ENCODE peak calls at places on chromosome 21, in five cellular contexts. One of them, this sample, is unnamed.

GRCh38 chr21:43600642-43601397 is 58.5 kb downstream of the HSF2BP start:
- DNase-seq in stomach: no peak
- DNase-seq in MM.1S: no peak
- DNase-seq in body of pancreas: no peak
- DNase-seq in effector memory CD4-positive, alpha-beta T cell: no peak
- DNase-seq in this sample: no peak

GRCh38 chr21:41349607-41350390 is 12.0 kb upstream of the MX2 start:
- DNase-seq in body of pancreas: no peak
- DNase-seq in MM.1S: no peak
- DNase-seq in stomach: no peak
- DNase-seq in effector memory CD4-positive, alpha-beta T cell: no peak
- DNase-seq in this sample: no peak

GRCh38 chr21:21436012-21436545 is 437.9 kb downstream of the NCAM2 start:
- DNase-seq in body of pancreas: no peak
- DNase-seq in MM.1S: no peak
- DNase-seq in stomach: no peak
- DNase-seq in effector memory CD4-positive, alpha-beta T cell: no peak
- DNase-seq in this sample: no peak

GRCh38 chr21:34580181-34580700 is 34.7 kb downstream of the RCAN1 start:
- DNase-seq in effector memory CD4-positive, alpha-beta T cell: no peak
- DNase-seq in body of pancreas: peak; percentile 56
- DNase-seq in stomach: peak; percentile 59
- DNase-seq in MM.1S: no peak
- DNase-seq in this sample: no peak

GRCh38 chr21:26026113-26026512 is 144.5 kb downstream of the APP start:
- DNase-seq in body of pancreas: no peak
- DNase-seq in MM.1S: no peak
- DNase-seq in effector memory CD4-positive, alpha-beta T cell: no peak
- DNase-seq in stomach: no peak
- DNase-seq in this sample: no peak

GRCh38 chr21:15058718-15059316 is 6.0 kb downstream of the NRIP1 start:
- DNase-seq in stomach: no peak
- DNase-seq in body of pancreas: no peak
- DNase-seq in effector memory CD4-positive, alpha-beta T cell: no peak
- DNase-seq in MM.1S: peak; percentile 5
- DNase-seq in this sample: no peak

GRCh38 chr21:23607782-23608181 is 1999.5 kb downstream of the MRPL39 start:
- DNase-seq in MM.1S: no peak
- DNase-seq in stomach: no peak
- DNase-seq in effector memory CD4-positive, alpha-beta T cell: no peak
- DNase-seq in body of pancreas: no peak
- DNase-seq in this sample: no peak

GRCh38 chr21:33011462-33011861 is 14.3 kb upstream of the OLIG2 start:
- DNase-seq in MM.1S: no peak
- DNase-seq in effector memory CD4-positive, alpha-beta T cell: no peak
- DNase-seq in body of pancreas: no peak
- DNase-seq in stomach: no peak
- DNase-seq in this sample: no peak

GRCh38 chr21:36255650-36256047 is 64.3 kb upstream of the MORC3 start:
- DNase-seq in body of pancreas: no peak
- DNase-seq in effector memory CD4-positive, alpha-beta T cell: no peak
- DNase-seq in stomach: no peak
- DNase-seq in MM.1S: peak; percentile 88
- DNase-seq in this sample: no peak

GRCh38 chr21:16420086-16420724 is 690.4 kb downstream of the USP25 start:
- DNase-seq in effector memory CD4-positive, alpha-beta T cell: no peak
- DNase-seq in stomach: peak; percentile 42
- DNase-seq in MM.1S: no peak
- DNase-seq in body of pancreas: peak; percentile 62
- DNase-seq in this sample: no peak

GRCh38 chr21:42406201-42406601 is 2.5 kb downstream of the UBASH3A start:
- DNase-seq in MM.1S: no peak
- DNase-seq in effector memory CD4-positive, alpha-beta T cell: no peak
- DNase-seq in body of pancreas: no peak
- DNase-seq in stomach: no peak
- DNase-seq in this sample: no peak

GRCh38 chr21:33817663-33818433 is 97.8 kb downstream of the ATP5PO start:
- DNase-seq in stomach: no peak
- DNase-seq in body of pancreas: no peak
- DNase-seq in effector memory CD4-positive, alpha-beta T cell: no peak
- DNase-seq in MM.1S: no peak
- DNase-seq in this sample: no peak

GRCh38 chr21:41537356-41537755 is 29.4 kb upstream of the TMPRSS2 start:
- DNase-seq in MM.1S: no peak
- DNase-seq in body of pancreas: no peak
- DNase-seq in effector memory CD4-positive, alpha-beta T cell: no peak
- DNase-seq in stomach: no peak
- DNase-seq in this sample: no peak

GRCh38 chr21:41477641-41478318 is 30.2 kb downstream of the TMPRSS2 start:
- DNase-seq in body of pancreas: peak; percentile 83
- DNase-seq in MM.1S: peak; percentile 92
- DNase-seq in stomach: peak; percentile 69
- DNase-seq in effector memory CD4-positive, alpha-beta T cell: no peak
- DNase-seq in this sample: no peak

GRCh38 chr21:41778974-41779600 is 12.2 kb upstream of the RIPK4 start:
- DNase-seq in stomach: peak; percentile 53
- DNase-seq in MM.1S: no peak
- DNase-seq in body of pancreas: peak; percentile 74
- DNase-seq in effector memory CD4-positive, alpha-beta T cell: no peak
- DNase-seq in this sample: no peak

GRCh38 chr21:45180289-45180599 is 105.9 kb downstream of the ADARB1 start:
- DNase-seq in effector memory CD4-positive, alpha-beta T cell: no peak
- DNase-seq in body of pancreas: no peak
- DNase-seq in stomach: no peak
- DNase-seq in MM.1S: no peak
- DNase-seq in this sample: no peak

GRCh38 chr21:43868461-43868860 is 3.4 kb downstream of the AGPAT3 start:
- DNase-seq in effector memory CD4-positive, alpha-beta T cell: no peak
- DNase-seq in stomach: peak; percentile 57
- DNase-seq in MM.1S: no peak
- DNase-seq in body of pancreas: peak; percentile 62
- DNase-seq in this sample: no peak

GRCh38 chr21:14901482-14901958 is 163.3 kb downstream of the NRIP1 start:
- DNase-seq in MM.1S: no peak
- DNase-seq in effector memory CD4-positive, alpha-beta T cell: no peak
- DNase-seq in stomach: no peak
- DNase-seq in body of pancreas: no peak
- DNase-seq in this sample: no peak

GRCh38 chr21:33206771-33207290 is 22.9 kb upstream of the IFNAR2 start:
- DNase-seq in MM.1S: no peak
- DNase-seq in body of pancreas: no peak
- DNase-seq in effector memory CD4-positive, alpha-beta T cell: no peak
- DNase-seq in stomach: no peak
- DNase-seq in this sample: no peak

GRCh38 chr21:25561668-25562641 is 45.3 kb downstream of the MRPL39 start:
- DNase-seq in body of pancreas: peak; percentile 58
- DNase-seq in effector memory CD4-positive, alpha-beta T cell: peak; percentile 61
- DNase-seq in stomach: peak; percentile 45
- DNase-seq in MM.1S: peak; percentile 39
- DNase-seq in this sample: peak; percentile 82

GRCh38 chr21:42040411-42041180 is 30.4 kb upstream of the ZBTB21 start:
- DNase-seq in effector memory CD4-positive, alpha-beta T cell: no peak
- DNase-seq in stomach: no peak
- DNase-seq in MM.1S: no peak
- DNase-seq in body of pancreas: no peak
- DNase-seq in this sample: peak; percentile 39

GRCh38 chr21:36059823-36060158 is 535 bp downstream of the SETD4 start:
- DNase-seq in stomach: peak; percentile 30
- DNase-seq in effector memory CD4-positive, alpha-beta T cell: no peak
- DNase-seq in MM.1S: no peak
- DNase-seq in body of pancreas: no peak
- DNase-seq in this sample: no peak

GRCh38 chr21:14084701-14085100 is 126.1 kb downstream of the LIPI start:
- DNase-seq in stomach: no peak
- DNase-seq in effector memory CD4-positive, alpha-beta T cell: no peak
- DNase-seq in MM.1S: no peak
- DNase-seq in body of pancreas: no peak
- DNase-seq in this sample: no peak

GRCh38 chr21:45211661-45212060 is 76.0 kb downstream of the POFUT2 start:
- DNase-seq in effector memory CD4-positive, alpha-beta T cell: no peak
- DNase-seq in stomach: no peak
- DNase-seq in MM.1S: no peak
- DNase-seq in body of pancreas: no peak
- DNase-seq in this sample: no peak

GRCh38 chr21:45376459-45377324 is 28.3 kb upstream of the COL18A1 start:
- DNase-seq in stomach: no peak
- DNase-seq in body of pancreas: no peak
- DNase-seq in MM.1S: no peak
- DNase-seq in effector memory CD4-positive, alpha-beta T cell: no peak
- DNase-seq in this sample: peak; percentile 83

GRCh38 chr21:43020771-43021170 is 46.4 kb downstream of the PKNOX1 start:
- DNase-seq in MM.1S: no peak
- DNase-seq in body of pancreas: no peak
- DNase-seq in stomach: no peak
- DNase-seq in effector memory CD4-positive, alpha-beta T cell: no peak
- DNase-seq in this sample: no peak

GRCh38 chr21:17444828-17445227 is 68.0 kb upstream of the CXADR start:
- DNase-seq in body of pancreas: no peak
- DNase-seq in MM.1S: no peak
- DNase-seq in effector memory CD4-positive, alpha-beta T cell: no peak
- DNase-seq in stomach: no peak
- DNase-seq in this sample: no peak

GRCh38 chr21:17442174-17442573 is 70.7 kb upstream of the CXADR start:
- DNase-seq in MM.1S: no peak
- DNase-seq in effector memory CD4-positive, alpha-beta T cell: no peak
- DNase-seq in body of pancreas: no peak
- DNase-seq in stomach: no peak
- DNase-seq in this sample: no peak

GRCh38 chr21:17451364-17451869 is 61.4 kb upstream of the CXADR start:
- DNase-seq in body of pancreas: no peak
- DNase-seq in stomach: no peak
- DNase-seq in MM.1S: no peak
- DNase-seq in effector memory CD4-positive, alpha-beta T cell: no peak
- DNase-seq in this sample: no peak

GRCh38 chr21:17441370-17441769 is 71.5 kb upstream of the CXADR start:
- DNase-seq in body of pancreas: peak; percentile 93
- DNase-seq in stomach: peak; percentile 85
- DNase-seq in effector memory CD4-positive, alpha-beta T cell: no peak
- DNase-seq in MM.1S: no peak
- DNase-seq in this sample: no peak

GRCh38 chr21:17446737-17447136 is 66.1 kb upstream of the CXADR start:
- DNase-seq in MM.1S: no peak
- DNase-seq in body of pancreas: no peak
- DNase-seq in stomach: no peak
- DNase-seq in effector memory CD4-positive, alpha-beta T cell: no peak
- DNase-seq in this sample: no peak
- H3K27ac ChIP-seq in MM.1S: no peak overlapping the region
- H3K27ac ChIP-seq in body of pancreas: no peak overlapping the region
- H3K27ac ChIP-seq in stomach: no peak overlapping the region
- H3K27ac ChIP-seq in effector memory CD4-positive, alpha-beta T cell: no peak overlapping the region
- H3K27ac ChIP-seq in this sample: no peak overlapping the region

DNA sequence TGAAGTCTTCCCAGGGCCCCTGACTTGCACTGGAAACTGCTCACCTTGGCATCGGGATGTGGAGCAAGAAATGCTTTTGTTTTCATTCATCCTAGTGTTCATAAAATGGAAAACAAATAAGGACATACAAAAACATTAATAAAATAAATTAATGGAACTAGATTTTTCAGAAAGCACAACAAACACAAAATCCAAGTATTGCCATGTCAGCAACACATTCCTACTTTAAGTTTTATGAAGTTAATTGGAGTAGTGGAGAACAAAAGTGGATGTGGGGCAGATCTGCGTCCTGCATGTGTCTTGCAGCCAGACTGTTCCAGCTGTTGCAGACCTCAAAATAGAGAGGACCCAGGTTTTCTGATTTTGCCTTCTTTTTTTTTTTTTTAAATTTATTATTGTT is 32.9 kb downstream of the PRMT2 start:
- DNase-seq in stomach: no peak
- DNase-seq in effector memory CD4-positive, alpha-beta T cell: no peak
- DNase-seq in body of pancreas: no peak
- DNase-seq in MM.1S: no peak
- DNase-seq in this sample: no peak
- H3K27ac ChIP-seq in stomach: no peak overlapping the region
- H3K27ac ChIP-seq in effector memory CD4-positive, alpha-beta T cell: no peak overlapping the region
- H3K27ac ChIP-seq in body of pancreas: no peak overlapping the region
- H3K27ac ChIP-seq in MM.1S: no peak overlapping the region
- H3K27ac ChIP-seq in this sample: no peak overlapping the region

DNA sequence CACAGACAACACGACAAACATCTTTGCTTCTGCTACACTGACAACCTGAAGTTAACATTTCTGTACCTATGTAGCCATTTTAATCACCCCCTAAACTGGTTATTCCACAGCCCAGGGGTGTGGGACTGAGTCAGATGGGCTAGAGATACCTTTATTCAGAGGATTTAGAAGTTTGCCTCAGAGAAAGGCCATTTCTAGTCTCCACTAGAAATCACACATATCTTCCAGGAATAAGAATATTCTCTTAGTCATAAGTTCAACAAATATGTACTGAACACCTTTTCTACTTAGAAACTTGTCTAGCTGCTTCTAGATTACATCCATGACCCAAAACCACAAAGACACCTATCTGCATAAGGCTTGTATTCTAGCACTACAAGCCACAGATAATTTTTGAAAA is 38.8 kb downstream of the ERG start:
- DNase-seq in effector memory CD4-positive, alpha-beta T cell: no peak
- DNase-seq in stomach: no peak
- DNase-seq in MM.1S: no peak
- DNase-seq in body of pancreas: no peak
- DNase-seq in this sample: no peak
- H3K27ac ChIP-seq in effector memory CD4-positive, alpha-beta T cell: no peak overlapping the region
- H3K27ac ChIP-seq in stomach: no peak overlapping the region
- H3K27ac ChIP-seq in MM.1S: no peak overlapping the region
- H3K27ac ChIP-seq in body of pancreas: no peak overlapping the region
- H3K27ac ChIP-seq in this sample: no peak overlapping the region

GRCh38 chr21:29360799-29361765 is 62.4 kb downstream of the BACH1 start:
- DNase-seq in stomach: no peak
- DNase-seq in effector memory CD4-positive, alpha-beta T cell: no peak
- DNase-seq in body of pancreas: peak; percentile 55
- DNase-seq in MM.1S: no peak
- DNase-seq in this sample: no peak

GRCh38 chr21:29366532-29366931 is 67.8 kb downstream of the BACH1 start:
- DNase-seq in MM.1S: no peak
- DNase-seq in body of pancreas: no peak
- DNase-seq in stomach: no peak
- DNase-seq in effector memory CD4-positive, alpha-beta T cell: no peak
- DNase-seq in this sample: no peak

GRCh38 chr21:29359718-29360117 is 61.0 kb downstream of the BACH1 start:
- DNase-seq in stomach: no peak
- DNase-seq in effector memory CD4-positive, alpha-beta T cell: no peak
- DNase-seq in body of pancreas: no peak
- DNase-seq in MM.1S: no peak
- DNase-seq in this sample: no peak

GRCh38 chr21:29365636-29366305 is 67.0 kb downstream of the BACH1 start:
- DNase-seq in effector memory CD4-positive, alpha-beta T cell: no peak
- DNase-seq in MM.1S: no peak
- DNase-seq in body of pancreas: no peak
- DNase-seq in stomach: no peak
- DNase-seq in this sample: no peak

DNA sequence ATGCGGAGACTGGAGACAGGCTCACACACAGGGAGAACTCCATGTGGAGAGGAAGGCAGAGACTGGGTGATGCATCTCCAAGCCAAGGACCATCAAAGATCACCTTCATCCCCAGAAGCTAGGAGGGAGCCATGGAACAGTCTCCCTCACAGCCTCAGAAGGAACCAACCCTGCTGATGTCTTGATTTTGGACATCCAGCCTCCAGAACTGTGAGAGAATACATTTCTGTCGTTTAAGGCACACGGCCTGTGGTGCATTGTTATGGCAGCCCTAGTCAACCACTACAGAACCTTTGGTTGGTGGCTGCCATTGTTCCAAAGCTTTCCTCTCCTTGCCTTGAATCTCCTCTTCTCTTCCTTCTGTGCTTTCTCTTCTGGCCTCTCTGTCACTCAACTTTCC is 64.0 kb downstream of the BACH1 start:
- DNase-seq in MM.1S: no peak
- DNase-seq in stomach: no peak
- DNase-seq in effector memory CD4-positive, alpha-beta T cell: no peak
- DNase-seq in body of pancreas: no peak
- DNase-seq in this sample: no peak
- H3K27ac ChIP-seq in MM.1S: no peak overlapping the region
- H3K27ac ChIP-seq in stomach: no peak overlapping the region
- H3K27ac ChIP-seq in effector memory CD4-positive, alpha-beta T cell: no peak overlapping the region
- H3K27ac ChIP-seq in body of pancreas: no peak overlapping the region
- H3K27ac ChIP-seq in this sample: no peak overlapping the region

This sample was measured in kidney.